ENCODE peak calls at places on chromosomes 5 and 9, in ten cellular contexts. Z, A, P, K, F, J, N, Y, T and L are unnamed samples. For H3K4me1, the result is how much of the 10 kb centered on the place peaks cover.

GRCh38 chr5:56786346-56786745 is 29.0 kb upstream of the MAP3K1 start:
- ATAC-seq in Z (no peak), A (no peak), P (no peak), K (no peak), F (no peak), J (no peak), N (no peak), Y (no peak), T (no peak), L (no peak)

GRCh38 chr5:96243862-96244261 is 189.2 kb downstream of the PCSK1 start:
- ATAC-seq in Z (no peak), A (no peak), P (no peak), K (no peak), F (no peak), J (no peak), N (no peak), Y (peak), T (no peak), L (no peak)

GRCh38 chr5:103211858-103212500 is 46.6 kb upstream of the MACIR start:
- ATAC-seq in Z (no peak), A (no peak), P (peak), K (no peak), F (no peak), J (no peak), N (no peak), Y (no peak), T (no peak), L (no peak)

GRCh38 chr9:136494531-136495215 is 11.8 kb upstream of the SEC16A start:
- ATAC-seq in Z (no peak), A (no peak), P (no peak), K (no peak), F (no peak), J (no peak), N (no peak), Y (no peak), T (no peak), L (peak)

GRCh38 chr9:30982301-30982700 is 1402.1 kb upstream of the ACO1 start:
- ATAC-seq in Z (no peak), A (no peak), P (no peak), K (no peak), F (no peak), J (no peak), N (no peak), Y (no peak), T (no peak), L (no peak)

GRCh38 chr5:40074801-40075200 is 604.9 kb upstream of the PTGER4 start:
- ATAC-seq in Z (no peak), A (no peak), P (peak), K (no peak), F (no peak), J (no peak), N (no peak), Y (no peak), T (no peak), L (no peak)

GRCh38 chr9:126513159-126514036 is 100.3 kb upstream of the LMX1B start:
- ATAC-seq in Z (peak), A (peak), P (no peak), K (peak), F (no peak), J (no peak), N (peak), Y (peak), T (no peak), L (no peak)

GRCh38 chr9:7075154-7075553 is 317.4 kb downstream of the KDM4C start:
- ATAC-seq in Z (no peak), A (no peak), P (no peak), K (no peak), F (no peak), J (no peak), N (no peak), Y (no peak), T (no peak), L (no peak)

GRCh38 chr9:86644315-86645034 is 290.3 kb upstream of the TUT7 start:
- ATAC-seq in Z (no peak), A (no peak), P (no peak), K (no peak), F (no peak), J (no peak), N (no peak), Y (no peak), T (no peak), L (no peak)

GRCh38 chr5:16889972-16890519 is 46.0 kb downstream of the MYO10 start:
- ATAC-seq in Z (no peak), A (no peak), P (no peak), K (no peak), F (peak), J (no peak), N (no peak), Y (peak), T (no peak), L (no peak)

GRCh38 chr9:110912701-110913291 is 125.5 kb downstream of the LPAR1 start:
- ATAC-seq in Z (peak), A (peak), P (peak), K (no peak), F (peak), J (peak), N (no peak), Y (no peak), T (peak), L (peak)

GRCh38 chr5:138663009-138663408 is 87.8 kb upstream of the HSPA9 start:
- ATAC-seq in Z (no peak), A (no peak), P (peak), K (no peak), F (no peak), J (no peak), N (no peak), Y (no peak), T (no peak), L (no peak)

GRCh38 chr9:95406114-95406513 is 88.6 kb upstream of the FANCC start:
- ATAC-seq in Z (no peak), A (no peak), P (no peak), K (no peak), F (no peak), J (no peak), N (no peak), Y (no peak), T (no peak), L (no peak)

GRCh38 chr9:116647515-116647809 is 39.6 kb upstream of the TRIM32 start:
- ATAC-seq in Z (peak), A (peak), P (peak), K (peak), F (peak), J (no peak), N (peak), Y (no peak), T (peak), L (no peak)

GRCh38 chr5:150901446-150901845 is 3.3 kb downstream of the ZNF300 start:
- ATAC-seq in Z (no peak), A (no peak), P (no peak), K (no peak), F (no peak), J (no peak), N (no peak), Y (no peak), T (no peak), L (no peak)

GRCh38 chr9:36319183-36319582 is 60.9 kb upstream of the GNE start:
- ATAC-seq in Z (peak), A (no peak), P (peak), K (no peak), F (no peak), J (no peak), N (peak), Y (no peak), T (peak), L (no peak)

GRCh38 chr5:179530069-179530998 is 20.0 kb upstream of the RUFY1 start:
- ATAC-seq in Z (peak), A (peak), P (peak), K (no peak), F (peak), J (peak), N (peak), Y (peak), T (peak), L (peak)

GRCh38 chr5:43602456-43602817 is 543 bp upstream of the NNT start:
- ATAC-seq in Z (peak), A (peak), P (peak), K (no peak), F (peak), J (no peak), N (peak), Y (peak), T (peak), L (peak)

GRCh38 chr5:74394543-74394923 is 246.0 kb downstream of the ENC1 start:
- ATAC-seq in Z (no peak), A (no peak), P (peak), K (peak), F (no peak), J (no peak), N (peak), Y (peak), T (no peak), L (peak)

GRCh38 chr5:164370841-164371240 is 865.4 kb downstream of the MAT2B start:
- ATAC-seq in Z (no peak), A (no peak), P (no peak), K (no peak), F (no peak), J (no peak), N (no peak), Y (peak), T (no peak), L (no peak)
- H3K4me1 ChIP-seq in Z (under half), A (under half), P (under half), K (under half), F (under half), J (under half), N (under half), Y (under half), T (under half), L (under half)

GRCh38 chr9:100372648-100373047 is 19.9 kb upstream of the TEX10 start:
- ATAC-seq in Z (no peak), A (no peak), P (no peak), K (no peak), F (no peak), J (no peak), N (no peak), Y (no peak), T (no peak), L (no peak)
- H3K4me1 ChIP-seq in Z (under half), A (under half), P (under half), K (under half), F (under half), J (under half), N (under half), Y (under half), T (under half), L (under half)

GRCh38 chr5:72178910-72179815 is 71.9 kb downstream of the MAP1B start:
- ATAC-seq in Z (peak), A (peak), P (peak), K (peak), F (peak), J (peak), N (no peak), Y (peak), T (peak), L (peak)
- H3K4me1 ChIP-seq in Z (under half), A (under half), P (under half), K (under half), F (under half), J (under half), N (under half), Y (under half), T (under half), L (under half)

GRCh38 chr9:105290401-105290800 is 46.0 kb downstream of the SLC44A1 start:
- ATAC-seq in Z (no peak), A (no peak), P (no peak), K (no peak), F (peak), J (no peak), N (no peak), Y (peak), T (no peak), L (no peak)
- H3K4me1 ChIP-seq in Z (under half), A (under half), P (under half), K (under half), F (under half), J (under half), N (half or more), Y (under half), T (under half), L (under half)

GRCh38 chr5:24691073-24691472 is 46.3 kb upstream of the CDH10 start:
- ATAC-seq in Z (no peak), A (no peak), P (no peak), K (no peak), F (no peak), J (no peak), N (no peak), Y (no peak), T (no peak), L (no peak)
- H3K4me1 ChIP-seq in Z (under half), A (under half), P (under half), K (under half), F (under half), J (under half), N (under half), Y (under half), T (under half), L (under half)

GRCh38 chr9:130923611-130924447 is 15.2 kb downstream of the FIBCD1 start:
- ATAC-seq in Z (no peak), A (no peak), P (no peak), K (no peak), F (no peak), J (no peak), N (no peak), Y (no peak), T (no peak), L (no peak)
- H3K4me1 ChIP-seq in Z (under half), A (under half), P (under half), K (under half), F (under half), J (under half), N (under half), Y (under half), T (under half), L (under half)

GRCh38 chr9:129478461-129478860 is 142.4 kb downstream of the C9orf50 start:
- ATAC-seq in Z (no peak), A (no peak), P (no peak), K (no peak), F (no peak), J (no peak), N (no peak), Y (no peak), T (no peak), L (no peak)
- H3K4me1 ChIP-seq in Z (half or more), A (under half), P (under half), K (half or more), F (under half), J (under half), N (half or more), Y (under half), T (under half), L (under half)

GRCh38 chr9:127949827-127950512 is 12.3 kb upstream of the DPM2 start:
- ATAC-seq in Z (no peak), A (peak), P (no peak), K (no peak), F (peak), J (no peak), N (no peak), Y (no peak), T (peak), L (no peak)

GRCh38 chr9:127955294-127956015 is 17.8 kb upstream of the DPM2 start:
- ATAC-seq in Z (peak), A (peak), P (peak), K (peak), F (peak), J (peak), N (peak), Y (peak), T (peak), L (peak)

GRCh38 chr9:127954831-127955293 is 17.2 kb upstream of the DPM2 start:
- ATAC-seq in Z (peak), A (peak), P (no peak), K (no peak), F (no peak), J (no peak), N (no peak), Y (no peak), T (peak), L (no peak)

GRCh38 chr9:127950513-127951210 is 13.0 kb upstream of the DPM2 start:
- ATAC-seq in Z (no peak), A (peak), P (no peak), K (peak), F (peak), J (no peak), N (peak), Y (no peak), T (peak), L (no peak)

DNA sequence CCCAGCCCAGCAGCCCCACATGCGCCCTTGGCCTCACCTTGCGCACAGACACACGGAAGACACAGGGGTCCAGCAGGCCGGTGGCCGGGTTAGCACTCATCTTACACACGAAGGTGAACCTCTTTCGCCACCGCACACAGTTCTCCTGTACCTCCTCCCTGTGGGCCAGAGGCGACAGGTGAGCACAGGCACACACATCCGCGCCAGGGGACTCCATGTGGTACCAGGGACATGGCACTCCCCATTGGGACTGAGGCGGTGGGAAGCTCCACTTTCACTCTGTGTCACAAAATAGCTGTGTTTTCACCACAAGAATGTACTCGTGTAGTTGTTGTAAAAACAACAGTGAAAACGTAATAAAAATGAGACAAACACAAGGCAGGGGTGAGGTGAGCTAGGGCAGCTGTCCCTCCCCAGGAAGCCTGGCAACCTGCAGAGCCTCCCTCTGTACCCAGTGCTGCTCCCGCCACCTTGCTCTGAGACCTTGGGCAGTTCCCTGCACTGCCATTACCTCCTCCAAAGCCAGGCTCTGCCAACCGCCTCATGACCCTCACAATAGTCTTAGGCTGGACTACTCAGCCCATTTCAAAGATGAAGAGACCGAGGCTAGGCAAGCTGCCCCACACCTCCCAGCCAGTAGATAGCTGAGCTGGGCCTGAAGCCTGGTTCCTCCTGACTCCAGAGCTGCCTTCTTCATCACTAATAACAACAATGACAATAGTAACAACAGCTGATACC is 16.3 kb upstream of the DPM2 start:
- ATAC-seq in Z (no peak), A (no peak), P (no peak), K (no peak), F (no peak), J (no peak), N (no peak), Y (no peak), T (no peak), L (no peak)
- H3K4me1 ChIP-seq in Z (half or more), A (under half), P (under half), K (half or more), F (half or more), J (under half), N (half or more), Y (under half), T (under half), L (under half)

GRCh38 chr9:5850735-5851122 is 17.8 kb upstream of the ERMP1 start:
- ATAC-seq in Z (no peak), A (no peak), P (no peak), K (no peak), F (no peak), J (no peak), N (no peak), Y (no peak), T (no peak), L (no peak)
- H3K4me1 ChIP-seq in Z (under half), A (under half), P (under half), K (under half), F (under half), J (under half), N (under half), Y (under half), T (under half), L (under half)

GRCh38 chr5:124740055-124740454 is 6.4 kb downstream of the ZNF608 start:
- ATAC-seq in Z (no peak), A (no peak), P (no peak), K (no peak), F (no peak), J (no peak), N (no peak), Y (no peak), T (no peak), L (no peak)

GRCh38 chr5:124736814-124737186 is 9.6 kb downstream of the ZNF608 start:
- ATAC-seq in Z (no peak), A (no peak), P (no peak), K (no peak), F (no peak), J (no peak), N (no peak), Y (no peak), T (no peak), L (no peak)

GRCh38 chr5:124740991-124741583 is 5.4 kb downstream of the ZNF608 start:
- ATAC-seq in Z (no peak), A (no peak), P (no peak), K (peak), F (no peak), J (no peak), N (no peak), Y (peak), T (no peak), L (no peak)

GRCh38 chr5:124737651-124738050 is 8.8 kb downstream of the ZNF608 start:
- ATAC-seq in Z (no peak), A (no peak), P (no peak), K (no peak), F (no peak), J (no peak), N (no peak), Y (no peak), T (no peak), L (no peak)

GRCh38 chr5:124738751-124739559 is 7.5 kb downstream of the ZNF608 start:
- ATAC-seq in Z (peak), A (no peak), P (no peak), K (no peak), F (no peak), J (no peak), N (peak), Y (no peak), T (no peak), L (no peak)
- H3K4me1 ChIP-seq in Z (under half), A (under half), P (under half), K (under half), F (half or more), J (under half), N (half or more), Y (under half), T (under half), L (under half)